ENCODE peak calls at places on chromosome 12, in five cellular contexts. One of them, this sample, is unnamed. For H3K4me1, the result is how much of the 10 kb centered on the place peaks cover.

GRCh38 chr12:109222062-109222461 is 87.0 kb downstream of the FOXN4 start:
- DNase-seq in GM23338: no peak
- DNase-seq in fibroblast of lung: no peak
- DNase-seq in body of pancreas: no peak
- DNase-seq in IMR-90: no peak
- DNase-seq in this sample: no peak

GRCh38 chr12:48965447-48965846 is 6.1 kb downstream of the WNT10B start:
- DNase-seq in body of pancreas: no peak
- DNase-seq in GM23338: peak
- DNase-seq in fibroblast of lung: peak
- DNase-seq in IMR-90: peak
- DNase-seq in this sample: no peak

GRCh38 chr12:46743471-46743870 is 82.3 kb downstream of the SLC38A4 start:
- DNase-seq in body of pancreas: no peak
- DNase-seq in fibroblast of lung: peak
- DNase-seq in GM23338: no peak
- DNase-seq in IMR-90: no peak
- DNase-seq in this sample: no peak

GRCh38 chr12:55955800-55956508 is 9.9 kb downstream of the PMEL start:
- DNase-seq in fibroblast of lung: peak
- DNase-seq in GM23338: peak
- DNase-seq in body of pancreas: peak
- DNase-seq in IMR-90: peak
- DNase-seq in this sample: no peak

GRCh38 chr12:39646963-39647362 is 27.4 kb upstream of the ABCD2 start:
- DNase-seq in IMR-90: no peak
- DNase-seq in fibroblast of lung: peak
- DNase-seq in GM23338: no peak
- DNase-seq in body of pancreas: no peak
- DNase-seq in this sample: no peak

GRCh38 chr12:130947028-130947427 is 6.7 kb upstream of the ADGRD1 start:
- DNase-seq in GM23338: no peak
- DNase-seq in IMR-90: no peak
- DNase-seq in fibroblast of lung: no peak
- DNase-seq in body of pancreas: no peak
- DNase-seq in this sample: no peak

GRCh38 chr12:80086025-80086424 is 13.3 kb upstream of the OTOGL start:
- DNase-seq in IMR-90: no peak
- DNase-seq in fibroblast of lung: no peak
- DNase-seq in body of pancreas: no peak
- DNase-seq in GM23338: no peak
- DNase-seq in this sample: no peak

GRCh38 chr12:92505373-92506340 is 197.1 kb upstream of the PLEKHG7 start:
- DNase-seq in GM23338: no peak
- DNase-seq in fibroblast of lung: peak
- DNase-seq in IMR-90: peak
- DNase-seq in body of pancreas: peak
- DNase-seq in this sample: peak

GRCh38 chr12:50533971-50534370 is 29.2 kb downstream of the DIP2B start:
- DNase-seq in GM23338: no peak
- DNase-seq in body of pancreas: no peak
- DNase-seq in IMR-90: no peak
- DNase-seq in fibroblast of lung: no peak
- DNase-seq in this sample: no peak

GRCh38 chr12:124916370-124917134 is 2.1 kb upstream of the UBC start:
- DNase-seq in IMR-90: peak
- DNase-seq in GM23338: peak
- DNase-seq in fibroblast of lung: peak
- DNase-seq in body of pancreas: peak
- DNase-seq in this sample: peak

GRCh38 chr12:92603741-92604432 is 98.9 kb upstream of the PLEKHG7 start:
- DNase-seq in body of pancreas: no peak
- DNase-seq in GM23338: no peak
- DNase-seq in IMR-90: peak
- DNase-seq in fibroblast of lung: no peak
- DNase-seq in this sample: no peak

GRCh38 chr12:68521321-68521839 is 89.3 kb upstream of the RAP1B start:
- DNase-seq in GM23338: no peak
- DNase-seq in fibroblast of lung: peak
- DNase-seq in IMR-90: peak
- DNase-seq in body of pancreas: no peak
- DNase-seq in this sample: no peak

GRCh38 chr12:70052931-70053497 is 190.2 kb upstream of the CNOT2 start:
- DNase-seq in fibroblast of lung: peak
- DNase-seq in body of pancreas: no peak
- DNase-seq in IMR-90: peak
- DNase-seq in GM23338: no peak
- DNase-seq in this sample: no peak

GRCh38 chr12:91984571-91984970 is 161.1 kb downstream of the BTG1 start:
- DNase-seq in IMR-90: peak
- DNase-seq in fibroblast of lung: peak
- DNase-seq in GM23338: no peak
- DNase-seq in body of pancreas: no peak
- DNase-seq in this sample: no peak

GRCh38 chr12:1872448-1872847 is 46.0 kb downstream of the CACNA2D4 start:
- DNase-seq in IMR-90: no peak
- DNase-seq in GM23338: no peak
- DNase-seq in fibroblast of lung: no peak
- DNase-seq in body of pancreas: no peak
- DNase-seq in this sample: no peak

GRCh38 chr12:32454866-32455265 is 55.5 kb downstream of the FGD4 start:
- DNase-seq in IMR-90: no peak
- DNase-seq in GM23338: peak
- DNase-seq in fibroblast of lung: no peak
- DNase-seq in body of pancreas: no peak
- DNase-seq in this sample: no peak

GRCh38 chr12:11882301-11883019 is 188.3 kb upstream of the BCL2L14 start:
- DNase-seq in fibroblast of lung: no peak
- DNase-seq in GM23338: no peak
- DNase-seq in IMR-90: no peak
- DNase-seq in body of pancreas: no peak
- DNase-seq in this sample: no peak

GRCh38 chr12:49105504-49106120 is 5.0 kb downstream of the LMBR1L start:
- DNase-seq in fibroblast of lung: no peak
- DNase-seq in body of pancreas: no peak
- DNase-seq in GM23338: no peak
- DNase-seq in IMR-90: no peak
- DNase-seq in this sample: peak

GRCh38 chr12:1594045-1594294 is 411 bp downstream of the FBXL14 start:
- DNase-seq in fibroblast of lung: no peak
- DNase-seq in body of pancreas: peak
- DNase-seq in GM23338: peak
- DNase-seq in IMR-90: no peak
- DNase-seq in this sample: peak

GRCh38 chr12:40010899-40011774 is 94.7 kb downstream of the SLC2A13 start:
- DNase-seq in GM23338: peak
- DNase-seq in IMR-90: peak
- DNase-seq in body of pancreas: peak
- DNase-seq in fibroblast of lung: peak
- DNase-seq in this sample: no peak

GRCh38 chr12:124174949-124175348 is 119.9 kb upstream of the RFLNA start:
- DNase-seq in body of pancreas: no peak
- DNase-seq in fibroblast of lung: no peak
- DNase-seq in GM23338: no peak
- DNase-seq in IMR-90: no peak
- DNase-seq in this sample: no peak

GRCh38 chr12:12333407-12333831 is 16.6 kb downstream of the MANSC1 start:
- DNase-seq in fibroblast of lung: peak
- DNase-seq in GM23338: no peak
- DNase-seq in IMR-90: peak
- DNase-seq in body of pancreas: peak
- DNase-seq in this sample: no peak

GRCh38 chr12:42473561-42473960 is 116.0 kb downstream of the PRICKLE1 start:
- DNase-seq in fibroblast of lung: no peak
- DNase-seq in IMR-90: no peak
- DNase-seq in GM23338: no peak
- DNase-seq in body of pancreas: no peak
- DNase-seq in this sample: no peak

GRCh38 chr12:86233126-86233525 is 23.1 kb downstream of the MGAT4C start:
- DNase-seq in body of pancreas: no peak
- DNase-seq in fibroblast of lung: peak
- DNase-seq in GM23338: no peak
- DNase-seq in IMR-90: no peak
- DNase-seq in this sample: no peak

GRCh38 chr12:118376089-118377004 is at the start of gene SUDS3:
- DNase-seq in IMR-90: peak
- DNase-seq in GM23338: peak
- DNase-seq in body of pancreas: peak
- DNase-seq in fibroblast of lung: peak
- DNase-seq in this sample: peak

GRCh38 chr12:44874981-44875416 is 1.1 kb downstream of the NELL2 start:
- DNase-seq in fibroblast of lung: no peak
- DNase-seq in body of pancreas: no peak
- DNase-seq in GM23338: peak
- DNase-seq in IMR-90: no peak
- DNase-seq in this sample: no peak

GRCh38 chr12:70842136-70842535 is 78.4 kb downstream of the PTPRR start:
- DNase-seq in IMR-90: no peak
- DNase-seq in body of pancreas: no peak
- DNase-seq in fibroblast of lung: no peak
- DNase-seq in GM23338: no peak
- DNase-seq in this sample: no peak

GRCh38 chr12:19428261-19428660 is 11.0 kb upstream of the AEBP2 start:
- DNase-seq in GM23338: no peak
- DNase-seq in body of pancreas: no peak
- DNase-seq in fibroblast of lung: no peak
- DNase-seq in IMR-90: no peak
- DNase-seq in this sample: no peak

GRCh38 chr12:87082756-87083155 is 826.6 kb upstream of the MGAT4C start:
- DNase-seq in GM23338: no peak
- DNase-seq in IMR-90: no peak
- DNase-seq in fibroblast of lung: peak
- DNase-seq in body of pancreas: no peak
- DNase-seq in this sample: no peak

GRCh38 chr12:9064815-9065606 is 50.7 kb downstream of the A2M start:
- DNase-seq in fibroblast of lung: peak
- DNase-seq in body of pancreas: peak
- DNase-seq in GM23338: peak
- DNase-seq in IMR-90: no peak
- DNase-seq in this sample: peak

GRCh38 chr12:105783983-105784947 is 354.5 kb downstream of the NUAK1 start:
- DNase-seq in IMR-90: no peak
- DNase-seq in GM23338: no peak
- DNase-seq in fibroblast of lung: no peak
- DNase-seq in body of pancreas: no peak
- DNase-seq in this sample: no peak

GRCh38 chr12:21113266-21113665 is 17.7 kb upstream of the SLCO1B1 start:
- DNase-seq in GM23338: no peak
- DNase-seq in IMR-90: no peak
- DNase-seq in fibroblast of lung: no peak
- DNase-seq in body of pancreas: no peak
- DNase-seq in this sample: no peak

GRCh38 chr12:4355843-4356327 is 23.6 kb downstream of the FGF23 start:
- DNase-seq in IMR-90: peak
- DNase-seq in body of pancreas: peak
- DNase-seq in GM23338: peak
- DNase-seq in fibroblast of lung: peak
- DNase-seq in this sample: no peak

GRCh38 chr12:72346331-72346944 is 74.3 kb downstream of the TRHDE start:
- DNase-seq in body of pancreas: peak
- DNase-seq in GM23338: peak
- DNase-seq in fibroblast of lung: peak
- DNase-seq in IMR-90: peak
- DNase-seq in this sample: no peak

GRCh38 chr12:68788554-68789143 is 19.3 kb upstream of the MDM2 start:
- DNase-seq in body of pancreas: no peak
- DNase-seq in IMR-90: no peak
- DNase-seq in fibroblast of lung: no peak
- DNase-seq in GM23338: no peak
- DNase-seq in this sample: no peak

GRCh38 chr12:6535960-6536847 is 1.9 kb downstream of the GAPDH start:
- DNase-seq in body of pancreas: no peak
- DNase-seq in fibroblast of lung: no peak
- DNase-seq in GM23338: no peak
- DNase-seq in IMR-90: no peak
- DNase-seq in this sample: no peak
- H3K4me1 ChIP-seq in body of pancreas: under half
- H3K4me1 ChIP-seq in fibroblast of lung: under half
- H3K4me1 ChIP-seq in GM23338: under half
- H3K4me1 ChIP-seq in IMR-90: under half
- H3K4me1 ChIP-seq in this sample: half or more

GRCh38 chr12:76921891-76922664 is 43.3 kb upstream of the CSRP2 start:
- DNase-seq in GM23338: no peak
- DNase-seq in fibroblast of lung: no peak
- DNase-seq in IMR-90: no peak
- DNase-seq in body of pancreas: peak
- DNase-seq in this sample: no peak

GRCh38 chr12:76922821-76923315 is 44.0 kb upstream of the CSRP2 start:
- DNase-seq in GM23338: no peak
- DNase-seq in fibroblast of lung: no peak
- DNase-seq in body of pancreas: no peak
- DNase-seq in IMR-90: peak
- DNase-seq in this sample: no peak

GRCh38 chr12:76929499-76929898 is 50.7 kb upstream of the CSRP2 start:
- DNase-seq in GM23338: peak
- DNase-seq in IMR-90: no peak
- DNase-seq in body of pancreas: no peak
- DNase-seq in fibroblast of lung: no peak
- DNase-seq in this sample: no peak

GRCh38 chr12:76927170-76927784 is 48.5 kb upstream of the CSRP2 start:
- DNase-seq in GM23338: peak
- DNase-seq in IMR-90: peak
- DNase-seq in body of pancreas: peak
- DNase-seq in fibroblast of lung: peak
- DNase-seq in this sample: peak
- TF ChIP-seq CTCF in GM23338: peak
- TF ChIP-seq CTCF in IMR-90: peak
- TF ChIP-seq CTCF in body of pancreas: no peak
- TF ChIP-seq CTCF in fibroblast of lung: peak
- TF ChIP-seq CTCF in this sample: peak

DNA sequence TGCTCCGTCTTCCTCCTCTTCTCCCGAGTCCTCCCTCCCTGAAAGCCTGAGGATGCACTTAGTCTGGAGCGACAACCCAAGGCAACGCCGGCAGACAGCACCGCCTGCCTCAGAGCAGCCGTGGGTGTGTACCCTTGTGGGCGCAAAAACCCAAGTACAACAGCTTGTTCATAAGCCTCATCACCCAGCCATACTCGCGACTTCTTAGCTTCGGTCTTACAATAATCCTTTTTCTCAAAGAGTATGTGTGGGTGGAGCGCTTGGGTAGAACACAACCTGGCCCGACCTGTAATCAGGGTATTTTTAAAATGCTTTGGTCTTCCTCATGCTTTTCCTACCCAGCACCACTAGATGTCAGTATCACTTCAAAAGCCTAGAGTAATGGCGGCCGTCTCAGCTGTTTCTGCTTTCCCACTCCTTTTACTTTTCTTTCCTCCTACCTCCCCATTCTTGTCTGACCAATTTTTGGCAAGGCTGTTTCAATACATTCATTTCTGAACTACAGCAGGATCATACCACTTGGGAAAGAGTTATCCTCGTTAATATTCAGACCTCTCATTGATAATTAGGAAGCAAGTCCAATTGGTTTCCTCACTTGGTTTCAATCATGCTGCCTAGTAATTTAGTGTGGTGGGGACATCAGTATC is 198.9 kb downstream of the EPS8 start:
- DNase-seq in GM23338: peak
- DNase-seq in IMR-90: peak
- DNase-seq in body of pancreas: peak
- DNase-seq in fibroblast of lung: peak
- DNase-seq in this sample: no peak
- H3K4me3 ChIP-seq in GM23338: peak
- H3K4me3 ChIP-seq in IMR-90: peak
- H3K4me3 ChIP-seq in body of pancreas: no peak
- H3K4me3 ChIP-seq in fibroblast of lung: peak
- H3K4me3 ChIP-seq in this sample: peak

GRCh38 chr12:52947738-52948423 is 1.0 kb upstream of the KRT18 start:
- DNase-seq in IMR-90: no peak
- DNase-seq in fibroblast of lung: no peak
- DNase-seq in GM23338: peak
- DNase-seq in body of pancreas: no peak
- DNase-seq in this sample: no peak
- H3K4me1 ChIP-seq in IMR-90: under half
- H3K4me1 ChIP-seq in fibroblast of lung: under half
- H3K4me1 ChIP-seq in GM23338: under half
- H3K4me1 ChIP-seq in body of pancreas: half or more
- H3K4me1 ChIP-seq in this sample: under half